ENCODE peak calls at places on chromosomes 16 and 17, in seven cellular contexts. B is H9, Q is IMR-90, J is neuronal stem cell, V is trophoblast cell, D is mesendoderm, M is H1. H is an unnamed sample.

GRCh38 chr16:83926726-83927397 is 26.2 kb upstream of the OSGIN1 start:
- DNase-seq in B (peak), D (peak), Q (peak), J (peak), V (peak), M (peak), H (peak)

GRCh38 chr16:84421938-84422220 is 53.5 kb downstream of the ATP2C2 start:
- DNase-seq in B (no peak), D (no peak), M (no peak), V (no peak), Q (no peak), J (no peak), H (no peak)

GRCh38 chr17:80964231-80964856 is 27.3 kb upstream of the CHMP6 start:
- DNase-seq in V (no peak), Q (no peak), D (no peak), J (peak), B (no peak), M (no peak), H (no peak)

GRCh38 chr17:66552381-66552780 is 250.0 kb downstream of the PRKCA start:
- DNase-seq in V (no peak), B (no peak), D (no peak), M (no peak), J (no peak), Q (no peak), H (no peak)

GRCh38 chr16:57477531-57478202 is 8.6 kb downstream of the DOK4 start:
- DNase-seq in D (peak), B (no peak), Q (no peak), J (no peak), M (no peak), V (no peak), H (no peak)

GRCh38 chr17:1958134-1958881 is 66.8 kb downstream of the RTN4RL1 start:
- DNase-seq in V (peak), B (no peak), Q (no peak), M (no peak), J (no peak), D (no peak), H (no peak)

GRCh38 chr17:41588126-41588810 is 1.6 kb upstream of the KRT14 start:
- DNase-seq in V (no peak), J (no peak), D (no peak), Q (no peak), M (no peak), B (no peak), H (no peak)

GRCh38 chr17:45021607-45022287 is 29.7 kb downstream of the DCAKD start:
- DNase-seq in Q (peak), D (peak), V (peak), B (peak), J (peak), M (peak), H (peak)

GRCh38 chr17:65228734-65229390 is 91.7 kb downstream of the RGS9 start:
- DNase-seq in B (no peak), V (no peak), M (no peak), Q (peak), J (no peak), D (peak), H (peak)

GRCh38 chr17:9021985-9022552 is 759 bp downstream of the NTN1 start:
- DNase-seq in V (peak), J (peak), Q (peak), M (peak), B (peak), D (no peak), H (peak)

GRCh38 chr17:49730078-49730786 is 22.5 kb upstream of the SLC35B1 start:
- DNase-seq in M (no peak), V (no peak), B (no peak), D (peak), J (no peak), Q (peak), H (no peak)

GRCh38 chr17:81391964-81392908 is 3.0 kb upstream of the BAHCC1 start:
- DNase-seq in M (peak), D (no peak), B (no peak), J (no peak), Q (peak), V (no peak), H (peak)

GRCh38 chr16:89383095-89384003 is 107.0 kb downstream of the ANKRD11 start:
- DNase-seq in Q (peak), B (peak), D (peak), M (no peak), J (no peak), V (peak), H (peak)

GRCh38 chr16:23359092-23359760 is 57.1 kb downstream of the SCNN1B start:
- DNase-seq in D (no peak), M (no peak), B (no peak), V (peak), Q (peak), J (no peak), H (no peak)

GRCh38 chr17:51585514-51586104 is 325.3 kb downstream of the UTP18 start:
- DNase-seq in D (peak), B (peak), Q (no peak), J (peak), M (peak), V (no peak), H (no peak)

GRCh38 chr16:56675685-56676210 is 6.1 kb downstream of the MT1H start:
- DNase-seq in V (peak), D (peak), B (peak), J (no peak), Q (no peak), M (peak), H (no peak)

GRCh38 chr17:11372692-11373091 is 131.7 kb downstream of the SHISA6 start:
- DNase-seq in B (no peak), V (no peak), J (no peak), Q (no peak), M (no peak), D (no peak), H (no peak)
- H3K4ac ChIP-seq in B (no peak), V (no peak), J (no peak), Q (no peak), M (no peak), D (no peak), H (no peak)

GRCh38 chr17:4327638-4328037 is 38.8 kb downstream of the UBE2G1 start:
- DNase-seq in M (no peak), B (no peak), V (peak), J (no peak), D (no peak), Q (peak), H (peak)
- H3K9ac ChIP-seq in M (no peak), B (no peak), V (no peak), J (no peak), D (no peak), Q (no peak), H (peak)

DNA sequence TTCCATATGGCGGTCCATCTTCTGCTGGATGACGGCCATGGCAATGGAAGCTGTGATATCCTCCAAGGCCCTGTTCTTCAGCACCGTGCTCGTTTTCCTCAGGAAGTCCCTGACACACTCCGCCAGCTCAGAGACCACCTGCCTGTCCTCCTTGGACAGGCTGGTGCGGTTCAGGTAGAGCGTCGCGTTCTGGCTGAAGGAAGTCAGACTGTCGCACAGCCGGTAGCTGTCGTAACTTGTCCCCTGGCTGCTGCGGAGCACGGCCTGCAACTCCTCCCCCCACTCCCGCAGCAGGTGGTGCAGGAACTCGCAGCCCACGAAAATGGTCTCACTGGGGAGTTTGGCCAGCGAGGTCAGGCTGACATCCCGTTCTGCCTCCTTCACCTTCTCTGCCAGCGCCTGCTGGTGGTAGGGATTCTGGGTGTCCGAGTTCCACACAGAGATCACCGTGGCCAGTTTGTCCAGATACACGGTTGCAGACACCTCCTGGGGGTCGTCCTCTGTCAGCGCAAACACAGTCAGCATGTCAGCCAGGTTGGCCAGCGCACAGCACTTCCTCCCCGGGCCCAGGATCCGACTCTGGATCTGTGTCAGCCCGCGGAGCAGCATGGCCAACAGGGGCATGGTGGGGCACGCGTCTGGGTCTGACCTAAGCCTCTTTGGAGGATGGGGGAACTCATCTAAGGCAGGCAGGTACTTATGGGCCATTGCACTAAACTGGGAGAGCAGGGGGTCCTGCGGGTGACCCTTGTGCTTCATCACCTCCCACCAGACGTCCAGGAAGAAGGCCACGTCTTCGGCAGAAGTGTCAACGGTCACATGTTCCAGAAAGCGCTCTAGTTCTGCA is 5.1 kb downstream of the GEMIN4 start:
- DNase-seq in J (no peak), D (no peak), V (no peak), M (no peak), B (no peak), Q (no peak), H (no peak)
- H3K4me2 ChIP-seq in J (no peak), D (no peak), V (no peak), M (no peak), B (no peak), Q (no peak), H (no peak)

GRCh38 chr16:64159986-64160385 is 961.9 kb downstream of the CDH11 start:
- DNase-seq in M (no peak), D (no peak), Q (no peak), J (no peak), B (no peak), V (no peak), H (no peak)
- H3K4ac ChIP-seq in M (no peak), D (no peak), Q (no peak), J (no peak), B (no peak), V (no peak), H (no peak)

DNA sequence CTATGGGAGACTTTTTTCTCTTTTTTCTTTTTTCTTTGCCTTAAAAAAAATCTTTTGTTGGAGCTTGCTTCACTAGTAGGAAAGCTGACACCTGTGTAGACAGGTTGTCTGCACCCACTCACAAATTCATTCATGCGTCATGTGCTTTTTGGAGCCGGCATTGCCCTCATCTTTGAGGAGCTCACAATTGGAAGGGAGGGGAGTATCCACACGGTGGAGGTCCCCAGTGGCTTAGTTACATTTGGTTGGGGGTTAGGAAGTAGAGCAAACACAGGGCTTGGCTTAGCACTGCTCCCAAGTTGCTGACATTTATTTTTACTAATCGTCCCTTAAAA is 18.7 kb upstream of the MEIOB start:
- DNase-seq in B (no peak), V (no peak), M (no peak), Q (no peak), J (no peak), D (no peak), H (no peak)
- H3K9ac ChIP-seq in B (no peak), V (peak), M (no peak), Q (no peak), J (no peak), D (no peak), H (no peak)

GRCh38 chr17:40056379-40057005 is 2.3 kb upstream of the MED24 start:
- DNase-seq in M (no peak), B (no peak), V (no peak), D (no peak), J (no peak), Q (no peak), H (no peak)

GRCh38 chr17:40060887-40061480 is 1.8 kb upstream of the THRA start:
- DNase-seq in M (no peak), D (no peak), V (no peak), Q (no peak), B (no peak), J (no peak), H (no peak)

GRCh38 chr17:40059729-40060475 is 2.9 kb upstream of the THRA start:
- DNase-seq in M (no peak), J (no peak), Q (no peak), V (no peak), B (no peak), D (no peak), H (no peak)

GRCh38 chr17:40058151-40058784 is 4.1 kb upstream of the MED24 start:
- DNase-seq in J (no peak), D (no peak), V (no peak), Q (peak), M (no peak), B (no peak), H (peak)

DNA sequence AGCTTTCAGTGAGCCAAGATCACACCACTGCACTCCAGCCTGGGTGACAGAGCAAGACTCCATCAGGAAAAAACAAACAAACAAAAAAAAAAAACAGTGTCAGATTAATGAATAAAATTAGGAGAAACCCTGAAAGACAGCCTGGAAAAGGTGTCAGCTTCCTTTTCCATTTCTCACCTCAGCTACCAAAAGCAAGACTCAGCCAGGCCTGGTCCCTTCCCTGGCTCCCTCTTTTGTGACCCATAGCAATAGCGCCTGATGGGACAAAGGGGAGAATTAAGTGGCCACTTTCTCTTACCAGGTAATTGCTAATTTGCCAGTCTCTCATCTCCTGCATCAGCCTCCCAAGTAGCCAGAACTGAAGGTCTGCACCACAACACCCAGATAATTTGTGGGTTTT is 3.9 kb upstream of the THRA start:
- DNase-seq in M (no peak), J (no peak), V (no peak), Q (no peak), B (no peak), D (no peak), H (no peak)
- H3K4me2 ChIP-seq in M (no peak), J (no peak), V (no peak), Q (no peak), B (no peak), D (no peak), H (no peak)

DNA sequence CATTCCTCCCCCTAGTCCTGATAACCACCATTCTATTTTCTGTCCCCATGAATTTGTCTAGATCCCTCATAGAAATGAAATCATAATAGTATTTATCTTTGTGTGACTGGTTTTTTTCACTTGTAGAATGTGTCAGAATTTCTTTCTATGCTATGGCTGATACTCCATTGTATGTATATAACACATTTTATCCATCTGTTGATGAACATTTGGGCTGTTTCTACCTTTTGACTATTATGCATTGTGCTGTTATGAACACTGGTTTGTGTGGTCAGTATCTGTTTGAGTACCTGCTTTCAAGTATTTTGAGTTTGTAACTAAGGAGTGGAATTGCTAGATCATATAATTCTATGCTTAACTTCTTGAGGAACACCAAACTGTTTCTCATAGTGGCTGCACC is 16.0 kb upstream of the DRG2 start:
- DNase-seq in D (no peak), B (no peak), M (no peak), Q (no peak), J (no peak), V (no peak), H (no peak)
- H3K4ac ChIP-seq in D (no peak), B (no peak), M (no peak), Q (no peak), J (no peak), V (no peak), H (no peak)

GRCh38 chr16:87316450-87316922 is 706 bp downstream of the C16orf95 start:
- DNase-seq in B (no peak), Q (no peak), D (no peak), J (no peak), M (no peak), V (no peak), H (no peak)

GRCh38 chr16:87316923-87317765 is at the start of gene C16orf95:
- DNase-seq in J (peak), D (peak), B (peak), Q (peak), M (peak), V (peak), H (peak)

GRCh38 chr16:87318158-87318644 is 1.0 kb upstream of the C16orf95 start:
- DNase-seq in J (no peak), V (no peak), D (peak), B (no peak), Q (peak), M (no peak), H (peak)

GRCh38 chr16:87319011-87319410 is 1.8 kb upstream of the C16orf95 start:
- DNase-seq in V (no peak), J (no peak), B (no peak), Q (no peak), D (no peak), M (no peak), H (no peak)

DNA sequence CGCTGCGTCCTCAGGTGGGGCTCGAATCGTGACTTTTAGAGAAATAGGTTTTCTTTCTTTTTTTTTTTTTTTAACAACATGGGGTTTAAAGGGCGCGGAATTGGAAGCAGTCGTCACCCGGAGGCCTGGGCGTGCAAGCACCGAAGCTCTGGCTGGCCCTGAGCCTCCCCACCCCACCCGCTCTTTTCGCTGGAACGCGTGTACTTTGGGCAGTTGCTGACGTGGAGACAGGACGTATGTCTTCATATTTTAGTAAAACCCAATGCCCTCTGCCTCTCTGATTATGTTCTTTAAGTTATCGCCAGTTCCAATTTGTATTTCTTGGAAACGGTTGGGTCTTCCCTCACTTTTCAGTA is 552 bp upstream of the C16orf95 start:
- DNase-seq in V (peak), B (no peak), M (no peak), J (no peak), D (peak), Q (peak), H (peak)
- H3K9ac ChIP-seq in V (peak), B (peak), M (peak), J (peak), D (peak), Q (peak), H (peak)

GRCh38 chr16:68249361-68249760 is 4.2 kb downstream of the PLA2G15 start:
- DNase-seq in D (no peak), M (no peak), B (no peak), Q (no peak), V (no peak), J (no peak), H (no peak)

GRCh38 chr16:68251812-68252211 is 6.6 kb downstream of the PLA2G15 start:
- DNase-seq in Q (no peak), M (no peak), V (no peak), J (no peak), D (no peak), B (no peak), H (no peak)

GRCh38 chr16:68253721-68254120 is 8.5 kb downstream of the PLA2G15 start:
- DNase-seq in D (no peak), J (no peak), V (no peak), B (no peak), Q (no peak), M (no peak), H (no peak)

GRCh38 chr16:68252383-68252782 is 7.2 kb downstream of the PLA2G15 start:
- DNase-seq in M (no peak), D (no peak), J (no peak), V (no peak), B (no peak), Q (no peak), H (no peak)

GRCh38 chr16:68250951-68251350 is 5.8 kb downstream of the PLA2G15 start:
- DNase-seq in B (no peak), Q (no peak), D (no peak), V (no peak), M (no peak), J (no peak), H (no peak)
- H3K4me2 ChIP-seq in B (no peak), Q (no peak), D (no peak), V (no peak), M (no peak), J (no peak), H (no peak)

H was measured in mesenchymal stem cell.